ENCODE peak calls at places on chromosomes 1 and 21, in four cellular contexts. H, J, B and T are unnamed samples.
A peak's percentile ranks its signal among the peaks of the same experiment; 100 is the strongest.

GRCh38 chr1:72229893-72230292 is 52.4 kb downstream of the NEGR1 start:
- DNase-seq in H (peak; percentile 21), J (no peak), B (no peak), T (no peak)

GRCh38 chr1:162029205-162029604 is 5.5 kb upstream of the OLFML2B start:
- DNase-seq in H (no peak), J (no peak), B (no peak), T (peak; percentile 43)

GRCh38 chr1:10652626-10653025 is 143.8 kb downstream of the CASZ1 start:
- DNase-seq in H (no peak), J (no peak), B (no peak), T (no peak)

GRCh38 chr1:164613176-164613575 is 54.2 kb downstream of the PBX1 start:
- DNase-seq in H (no peak), J (peak; percentile 59), B (no peak), T (no peak)

GRCh38 chr1:109923946-109924275 is 13.3 kb downstream of the CSF1 start:
- DNase-seq in H (no peak), J (no peak), B (no peak), T (no peak)

GRCh38 chr1:171912509-171913185 is 71.3 kb downstream of the DNM3 start:
- DNase-seq in H (no peak), J (no peak), B (no peak), T (no peak)

GRCh38 chr1:44053394-44053793 is 22.1 kb upstream of the SLC6A9 start:
- DNase-seq in H (no peak), J (no peak), B (no peak), T (no peak)

GRCh38 chr1:118809586-118809985 is 178.6 kb downstream of the TBX15 start:
- DNase-seq in H (no peak), J (no peak), B (no peak), T (no peak)

GRCh38 chr1:234845097-234845660 is 235.2 kb upstream of the IRF2BP2 start:
- DNase-seq in H (no peak), J (no peak), B (no peak), T (peak; percentile 40)

GRCh38 chr21:17732306-17732705 is 86.8 kb downstream of the C21orf91 start:
- DNase-seq in H (peak; percentile 5), J (no peak), B (no peak), T (peak; percentile 62)

GRCh38 chr1:53393325-53393792 is 65.5 kb upstream of the LRP8 start:
- DNase-seq in H (peak; percentile 59), J (no peak), B (peak; percentile 86), T (peak; percentile 64)

GRCh38 chr1:33784876-33785275 is 79.0 kb upstream of the HMGB4 start:
- DNase-seq in H (no peak), J (no peak), B (no peak), T (no peak)

GRCh38 chr1:207938016-207938415 is 27.1 kb upstream of the CD34 start:
- DNase-seq in H (peak; percentile 57), J (no peak), B (no peak), T (peak; percentile 91)

GRCh38 chr1:116483481-116484309 is 87.1 kb downstream of the CD58 start:
- DNase-seq in H (peak; percentile 5), J (no peak), B (no peak), T (no peak)

GRCh38 chr1:22805672-22806038 is 95.0 kb downstream of the EPHB2 start:
- DNase-seq in H (no peak), J (no peak), B (no peak), T (no peak)

GRCh38 chr1:107252271-107252670 is 111.4 kb downstream of the NTNG1 start:
- DNase-seq in H (no peak), J (no peak), B (no peak), T (no peak)

GRCh38 chr1:50697440-50698421 is 262.3 kb downstream of the FAF1 start:
- DNase-seq in H (peak; percentile 62), J (no peak), B (no peak), T (no peak)

GRCh38 chr1:16900771-16901170 is 5.0 kb downstream of the RNU1-2 start:
- DNase-seq in H (no peak), J (no peak), B (no peak), T (peak; percentile 53)

GRCh38 chr1:53982034-53982761 is 35.8 kb downstream of the LDLRAD1 start:
- DNase-seq in H (peak; percentile 52), J (no peak), B (no peak), T (peak; percentile 32)

GRCh38 chr1:214446772-214447556 is 104.4 kb downstream of the PTPN14 start:
- DNase-seq in H (peak; percentile 93), J (no peak), B (no peak), T (peak; percentile 88)

GRCh38 chr1:209860293-209860881 is 32.6 kb downstream of the UTP25 start:
- DNase-seq in H (peak; percentile 86), J (no peak), B (peak; percentile 92), T (peak; percentile 78)

GRCh38 chr1:94094466-94095111 is 26.4 kb downstream of the ABCA4 start:
- DNase-seq in H (peak; percentile 78), J (no peak), B (no peak), T (peak; percentile 96)

GRCh38 chr1:44621841-44622286 is 52.4 kb downstream of the TMEM53 start:
- DNase-seq in H (peak; percentile 70), J (no peak), B (no peak), T (no peak)

GRCh38 chr21:42637602-42638041 is 15.8 kb upstream of the PDE9A start:
- DNase-seq in H (no peak), J (no peak), B (no peak), T (no peak)

GRCh38 chr1:71986181-71986580 is 296.2 kb downstream of the NEGR1 start:
- DNase-seq in H (peak; percentile 2), J (no peak), B (no peak), T (no peak)

GRCh38 chr1:99361406-99361805 is 97.1 kb downstream of the PLPPR4 start:
- DNase-seq in H (no peak), J (no peak), B (no peak), T (no peak)

GRCh38 chr1:175244206-175244605 is 51.6 kb upstream of the KIAA0040 start:
- DNase-seq in H (no peak), J (no peak), B (no peak), T (no peak)

GRCh38 chr1:209600541-209600940 is 17.0 kb downstream of the CAMK1G start:
- DNase-seq in H (peak; percentile 39), J (no peak), B (no peak), T (no peak)

GRCh38 chr1:156865865-156866678 is 5.4 kb downstream of the NTRK1 start:
- DNase-seq in H (no peak), J (no peak), B (peak; percentile 75), T (no peak)

GRCh38 chr1:89305493-89305892 is 32.8 kb upstream of the GBP5 start:
- DNase-seq in H (no peak), J (no peak), B (no peak), T (no peak)

GRCh38 chr1:202056644-202057334 is 46.4 kb downstream of the ELF3 start:
- DNase-seq in H (no peak), J (no peak), B (no peak), T (no peak)

GRCh38 chr21:40839551-40839950 is 7.4 kb downstream of the DSCAM start:
- DNase-seq in H (no peak), J (no peak), B (no peak), T (no peak)
- H3K9ac ChIP-seq in H (no peak overlapping the region), J (no peak overlapping the region), B (no peak overlapping the region), T (no peak overlapping the region)

GRCh38 chr1:236687273-236687672 is 974 bp downstream of the ACTN2 start:
- DNase-seq in H (no peak), J (no peak), B (no peak), T (no peak)
- H3K9me1 ChIP-seq in H (no peaks in the 10 kb centered on the region), J (no peaks in the 10 kb centered on the region), B (no peaks in the 10 kb centered on the region), T (no peaks in the 10 kb centered on the region)

GRCh38 chr1:154434346-154435075 is 29.4 kb downstream of the IL6R start:
- DNase-seq in H (no peak), J (no peak), B (peak; percentile 33), T (no peak)
- H3K9ac ChIP-seq in H (no peak overlapping the region), J (peak overlapping the region; percentile 69), B (peak overlapping the region; percentile 14), T (no peak overlapping the region)

GRCh38 chr1:179154437-179154836 is 72.6 kb downstream of the TOR3A start:
- DNase-seq in H (no peak), J (no peak), B (no peak), T (no peak)
- H3K9me1 ChIP-seq in H (peaks cover 2% of the 10 kb centered on the region), J (no peaks in the 10 kb centered on the region), B (no peaks in the 10 kb centered on the region), T (no peaks in the 10 kb centered on the region)

GRCh38 chr21:28133116-28133515 is 859.6 kb downstream of the LTN1 start:
- DNase-seq in H (no peak), J (no peak), B (no peak), T (no peak)

GRCh38 chr21:28138272-28138671 is 854.4 kb downstream of the LTN1 start:
- DNase-seq in H (peak; percentile 25), J (no peak), B (no peak), T (no peak)

GRCh38 chr21:28132713-28133112 is 860.0 kb downstream of the LTN1 start:
- DNase-seq in H (peak; percentile 44), J (no peak), B (no peak), T (no peak)

GRCh38 chr21:28136687-28137086 is 856.0 kb downstream of the LTN1 start:
- DNase-seq in H (no peak), J (no peak), B (no peak), T (no peak)

DNA sequence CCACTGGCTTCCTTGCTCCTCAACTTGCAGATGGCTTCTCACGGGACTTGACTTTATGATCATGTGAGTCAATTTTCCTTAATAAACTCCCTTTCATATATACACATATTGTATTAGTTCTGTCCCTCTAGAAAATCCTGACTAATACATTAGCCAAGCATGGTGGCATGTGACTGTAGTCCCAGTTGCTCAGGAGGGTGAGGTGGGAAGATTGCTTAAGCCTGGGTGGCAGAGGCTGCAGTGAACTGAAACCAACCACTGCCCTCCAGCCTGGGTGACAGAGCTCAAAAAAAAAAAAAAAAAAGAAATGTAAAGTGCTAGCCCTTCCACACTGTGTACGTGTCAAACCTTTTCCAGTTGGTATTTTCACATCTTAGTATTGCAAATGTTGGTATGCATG is 857.0 kb downstream of the LTN1 start:
- DNase-seq in H (no peak), J (no peak), B (no peak), T (no peak)
- H3K9ac ChIP-seq in H (no peak overlapping the region), J (no peak overlapping the region), B (no peak overlapping the region), T (no peak overlapping the region)

GRCh38 chr1:4062992-4063391 is 162.9 kb upstream of the C1orf174 start:
- DNase-seq in H (no peak), J (no peak), B (no peak), T (no peak)

GRCh38 chr1:4062041-4062440 is 162.0 kb upstream of the C1orf174 start:
- DNase-seq in H (no peak), J (no peak), B (no peak), T (no peak)

GRCh38 chr1:4060850-4061249 is 160.8 kb upstream of the C1orf174 start:
- DNase-seq in H (no peak), J (no peak), B (no peak), T (no peak)

GRCh38 chr1:4062560-4062959 is 162.5 kb upstream of the C1orf174 start:
- DNase-seq in H (no peak), J (no peak), B (no peak), T (no peak)

GRCh38 chr1:4061521-4062031 is 161.5 kb upstream of the C1orf174 start:
- DNase-seq in H (no peak), J (no peak), B (no peak), T (no peak)
- H3K9me1 ChIP-seq in H (no peaks in the 10 kb centered on the region), J (no peaks in the 10 kb centered on the region), B (no peaks in the 10 kb centered on the region), T (no peaks in the 10 kb centered on the region)